ENCODE peak calls at places on chromosomes 3 and 15, in six cellular contexts. A, Y, F, N, H and L are unnamed samples.

GRCh38 chr3:40200754-40201316 is 108.7 kb upstream of the EIF1B start:
- DNase-seq in A (no peak), Y (no peak), F (no peak), N (peak; percentile 1), H (no peak), L (no peak)

GRCh38 chr3:197216169-197216860 is 82.1 kb downstream of the DLG1 start:
- DNase-seq in A (no peak), Y (no peak), F (peak; percentile 50), N (peak; percentile 75), H (peak; percentile 79), L (no peak)

GRCh38 chr3:58519668-58520402 is 17.2 kb downstream of the ACOX2 start:
- DNase-seq in A (no peak), Y (no peak), F (no peak), N (no peak), H (no peak), L (no peak)

GRCh38 chr15:36774765-36775164 is 195.3 kb downstream of the CDIN1 start:
- DNase-seq in A (no peak), Y (no peak), F (no peak), N (no peak), H (no peak), L (no peak)

GRCh38 chr3:74510261-74510660 is 104.2 kb downstream of the CNTN3 start:
- DNase-seq in A (no peak), Y (no peak), F (no peak), N (no peak), H (no peak), L (no peak)

GRCh38 chr3:62718515-62719320 is 156.5 kb downstream of the CADPS start:
- DNase-seq in A (no peak), Y (peak; percentile 52), F (peak; percentile 67), N (no peak), H (no peak), L (no peak)

GRCh38 chr3:79517766-79518413 is 249.9 kb downstream of the ROBO1 start:
- DNase-seq in A (no peak), Y (peak; percentile 73), F (peak; percentile 68), N (peak; percentile 39), H (peak; percentile 72), L (no peak)

GRCh38 chr15:62758126-62758951 is 284.2 kb upstream of the TPM1 start:
- DNase-seq in A (no peak), Y (no peak), F (peak; percentile 96), N (peak; percentile 90), H (peak; percentile 91), L (no peak)

GRCh38 chr3:138099417-138099816 is 16.0 kb downstream of the DZIP1L start:
- DNase-seq in A (no peak), Y (no peak), F (no peak), N (no peak), H (no peak), L (no peak)

GRCh38 chr3:186059192-186059591 is 49.7 kb downstream of the ETV5 start:
- DNase-seq in A (no peak), Y (no peak), F (no peak), N (no peak), H (no peak), L (no peak)

GRCh38 chr3:134765468-134765867 is 29.6 kb upstream of the EPHB1 start:
- DNase-seq in A (no peak), Y (no peak), F (no peak), N (no peak), H (no peak), L (no peak)
- H3K9ac ChIP-seq in A (no peak overlapping the region), Y (no peak overlapping the region), F (no peak overlapping the region), N (no peak overlapping the region), H (no peak overlapping the region), L (no peak overlapping the region)

DNA sequence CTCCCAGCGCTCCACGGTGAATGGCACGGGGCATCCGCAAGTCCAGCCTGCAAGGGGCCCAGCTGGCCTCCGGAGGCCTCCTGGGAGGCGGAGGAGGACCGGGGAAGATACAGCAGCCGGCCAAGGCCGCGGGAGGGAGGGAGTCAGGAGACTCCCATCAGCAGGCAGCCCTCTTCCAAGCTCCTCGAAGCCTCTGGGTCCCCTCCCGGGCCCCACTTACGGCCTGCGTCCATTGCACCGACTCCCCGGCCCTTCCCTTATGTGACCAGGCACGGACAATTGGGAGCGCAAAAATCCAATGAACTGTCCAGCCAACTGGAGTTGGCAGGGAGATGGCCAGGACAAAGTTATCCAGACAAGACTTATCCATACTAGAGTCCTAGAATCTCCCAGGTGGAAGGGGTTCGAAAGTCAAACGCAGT is 668 bp downstream of the MFGE8 start:
- DNase-seq in A (no peak), Y (peak; percentile 50), F (peak; percentile 68), N (no peak), H (peak; percentile 76), L (no peak)
- H3K9ac ChIP-seq in A (no peak overlapping the region), Y (peak overlapping the region; percentile 70), F (peak overlapping the region; percentile 90), N (peak overlapping the region; percentile 94), H (peak overlapping the region; percentile 100), L (peak overlapping the region; percentile 91)

GRCh38 chr15:72489943-72490554 is 15.9 kb downstream of the ARIH1 start:
- DNase-seq in A (no peak), Y (no peak), F (no peak), N (no peak), H (no peak), L (no peak)
- H3K9ac ChIP-seq in A (no peak overlapping the region), Y (no peak overlapping the region), F (no peak overlapping the region), N (no peak overlapping the region), H (no peak overlapping the region), L (no peak overlapping the region)

DNA sequence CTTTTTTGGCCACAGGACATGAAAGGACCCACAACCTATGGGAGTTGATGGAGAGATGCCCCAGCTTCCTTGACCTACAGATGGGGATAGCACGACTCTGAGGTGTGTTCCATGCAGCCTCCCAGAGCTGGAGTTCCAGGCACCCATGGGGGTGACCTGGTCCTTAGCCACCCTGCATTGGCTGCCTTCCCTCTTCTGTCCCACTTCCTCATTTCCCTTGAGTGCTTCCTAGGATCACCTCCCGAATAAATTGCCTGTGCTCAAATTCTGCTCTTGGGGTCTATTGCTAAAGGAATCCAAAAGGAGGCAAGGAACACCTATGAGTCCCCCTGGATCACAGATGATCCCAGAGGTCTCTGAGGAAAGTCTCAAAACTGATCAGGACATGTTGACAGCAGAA is 24.7 kb upstream of the VIPR1 start:
- DNase-seq in A (no peak), Y (no peak), F (no peak), N (no peak), H (no peak), L (no peak)
- H3K9ac ChIP-seq in A (no peak overlapping the region), Y (no peak overlapping the region), F (no peak overlapping the region), N (no peak overlapping the region), H (no peak overlapping the region), L (no peak overlapping the region)

DNA sequence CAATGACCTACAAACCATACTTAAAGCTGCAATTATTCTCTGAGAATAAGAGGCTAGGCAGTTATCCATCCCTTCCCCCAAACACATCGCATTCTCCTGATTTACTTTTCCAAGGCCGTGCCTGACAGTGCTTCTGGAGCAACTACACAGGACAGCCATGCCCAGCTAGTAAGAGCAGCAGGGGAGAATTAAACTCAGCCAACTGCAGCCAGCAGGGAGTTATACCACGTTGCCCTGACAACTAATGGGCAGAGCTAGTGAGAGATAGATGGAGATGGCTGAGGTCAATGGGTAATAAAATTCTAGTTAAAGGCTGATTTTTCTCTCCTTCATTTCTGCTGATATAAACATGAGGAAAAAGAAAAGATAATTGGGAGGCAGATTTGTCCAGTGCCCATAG is 193.8 kb upstream of the PPP2R3A start:
- DNase-seq in A (no peak), Y (no peak), F (no peak), N (no peak), H (no peak), L (no peak)
- H3K9ac ChIP-seq in A (no peak overlapping the region), Y (no peak overlapping the region), F (no peak overlapping the region), N (no peak overlapping the region), H (no peak overlapping the region), L (no peak overlapping the region)

GRCh38 chr3:150414273-150414672 is 6.2 kb downstream of the TSC22D2 start:
- DNase-seq in A (no peak), Y (peak; percentile 23), F (peak; percentile 83), N (peak; percentile 58), H (peak; percentile 76), L (no peak)
- H3K9ac ChIP-seq in A (no peak overlapping the region), Y (no peak overlapping the region), F (peak overlapping the region; percentile 95), N (peak overlapping the region; percentile 71), H (peak overlapping the region; percentile 92), L (peak overlapping the region; percentile 19)

DNA sequence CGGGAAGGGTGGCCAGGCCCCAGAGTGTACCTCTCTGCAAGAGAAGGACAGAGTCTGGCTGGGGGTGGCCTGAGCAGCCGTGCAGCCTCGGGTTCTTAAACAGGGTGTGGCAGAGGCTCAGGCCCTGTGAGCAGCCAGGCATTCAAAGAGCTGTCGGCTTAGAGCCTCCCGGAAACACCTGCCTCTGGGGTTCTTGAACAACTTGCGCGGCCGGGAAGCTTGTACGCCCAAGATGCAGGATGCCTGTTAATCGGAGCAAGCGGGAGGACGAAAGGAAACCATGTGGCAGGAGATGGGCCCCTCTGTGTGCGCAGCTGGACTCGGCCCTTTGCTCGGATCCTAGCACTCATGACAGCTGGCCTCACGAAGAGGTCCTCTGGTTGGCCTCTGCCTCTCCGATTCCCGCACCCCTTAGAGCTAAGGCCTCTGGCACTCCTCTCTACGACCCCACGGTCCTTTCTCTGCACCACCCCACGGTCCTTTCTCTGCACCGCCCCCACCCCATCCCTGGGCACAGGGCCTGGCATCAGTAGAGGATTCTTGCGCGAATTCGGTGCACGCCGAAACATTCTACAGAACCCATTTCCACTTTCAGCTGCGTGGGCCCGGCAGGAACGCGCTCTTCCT is 23.9 kb upstream of the TXNRD3 start:
- DNase-seq in A (no peak), Y (no peak), F (no peak), N (no peak), H (no peak), L (no peak)
- H3K9ac ChIP-seq in A (no peak overlapping the region), Y (no peak overlapping the region), F (no peak overlapping the region), N (no peak overlapping the region), H (no peak overlapping the region), L (peak overlapping the region; percentile 6)